ENCODE peak calls at places on chromosomes 3 and 15, in five cellular contexts. C is ovary, K is spleen, T is adrenal gland, V is IMR-90. Z is an unnamed sample.

GRCh38 chr3:122305818-122306621 is 19.0 kb upstream of the CSTA start:
- DNase-seq in C (no peak), K (no peak), T (peak), V (no peak), Z (no peak)

GRCh38 chr3:9949626-9950025 is 2.6 kb downstream of the PRRT3 start:
- DNase-seq in C (no peak), K (no peak), T (no peak), V (no peak), Z (no peak)

GRCh38 chr3:43910750-43911149 is 220.0 kb downstream of the ABHD5 start:
- DNase-seq in C (no peak), K (no peak), T (no peak), V (no peak), Z (no peak)

GRCh38 chr3:141456328-141456689 is 30.5 kb upstream of the RASA2 start:
- DNase-seq in C (peak), K (no peak), T (peak), V (peak), Z (no peak)

GRCh38 chr3:190217081-190217480 is 96.4 kb upstream of the P3H2 start:
- DNase-seq in C (no peak), K (no peak), T (no peak), V (peak), Z (no peak)

GRCh38 chr3:37787027-37787868 is 74.4 kb upstream of the CTDSPL start:
- DNase-seq in C (peak), K (no peak), T (peak), V (no peak), Z (no peak)

GRCh38 chr3:117526485-117527079 is 817.0 kb downstream of the TUSC7 start:
- DNase-seq in C (peak), K (no peak), T (peak), V (peak), Z (no peak)

GRCh38 chr15:45921376-45921775 is 286.5 kb downstream of the SQOR start:
- DNase-seq in C (no peak), K (no peak), T (no peak), V (no peak), Z (no peak)

GRCh38 chr3:120796944-120797343 is 54.4 kb downstream of the GTF2E1 start:
- DNase-seq in C (no peak), K (no peak), T (no peak), V (no peak), Z (no peak)

GRCh38 chr3:110381992-110382391 is 689.6 kb upstream of the NECTIN3 start:
- DNase-seq in C (no peak), K (no peak), T (no peak), V (no peak), Z (no peak)

GRCh38 chr3:94965867-94966471 is 903.1 kb downstream of the NSUN3 start:
- DNase-seq in C (no peak), K (no peak), T (no peak), V (no peak), Z (no peak)

GRCh38 chr15:43125095-43125661 is 8.2 kb upstream of the TMEM62 start:
- DNase-seq in C (no peak), K (no peak), T (no peak), V (no peak), Z (no peak)

GRCh38 chr15:43126358-43126757 is 7.0 kb upstream of the TMEM62 start:
- DNase-seq in C (no peak), K (no peak), T (no peak), V (no peak), Z (no peak)

GRCh38 chr15:43133429-43134156 is at the start of gene TMEM62:
- DNase-seq in C (peak), K (peak), T (peak), V (peak), Z (peak)

GRCh38 chr15:43132830-43133428 is 457 bp upstream of the TMEM62 start:
- DNase-seq in C (no peak), K (peak), T (peak), V (no peak), Z (no peak)

GRCh38 chr15:43127752-43128151 is 5.6 kb upstream of the TMEM62 start:
- DNase-seq in C (no peak), K (no peak), T (no peak), V (no peak), Z (no peak)
- H3K27ac ChIP-seq in C (no peak), K (no peak), T (no peak), V (no peak), Z (no peak)

DNA sequence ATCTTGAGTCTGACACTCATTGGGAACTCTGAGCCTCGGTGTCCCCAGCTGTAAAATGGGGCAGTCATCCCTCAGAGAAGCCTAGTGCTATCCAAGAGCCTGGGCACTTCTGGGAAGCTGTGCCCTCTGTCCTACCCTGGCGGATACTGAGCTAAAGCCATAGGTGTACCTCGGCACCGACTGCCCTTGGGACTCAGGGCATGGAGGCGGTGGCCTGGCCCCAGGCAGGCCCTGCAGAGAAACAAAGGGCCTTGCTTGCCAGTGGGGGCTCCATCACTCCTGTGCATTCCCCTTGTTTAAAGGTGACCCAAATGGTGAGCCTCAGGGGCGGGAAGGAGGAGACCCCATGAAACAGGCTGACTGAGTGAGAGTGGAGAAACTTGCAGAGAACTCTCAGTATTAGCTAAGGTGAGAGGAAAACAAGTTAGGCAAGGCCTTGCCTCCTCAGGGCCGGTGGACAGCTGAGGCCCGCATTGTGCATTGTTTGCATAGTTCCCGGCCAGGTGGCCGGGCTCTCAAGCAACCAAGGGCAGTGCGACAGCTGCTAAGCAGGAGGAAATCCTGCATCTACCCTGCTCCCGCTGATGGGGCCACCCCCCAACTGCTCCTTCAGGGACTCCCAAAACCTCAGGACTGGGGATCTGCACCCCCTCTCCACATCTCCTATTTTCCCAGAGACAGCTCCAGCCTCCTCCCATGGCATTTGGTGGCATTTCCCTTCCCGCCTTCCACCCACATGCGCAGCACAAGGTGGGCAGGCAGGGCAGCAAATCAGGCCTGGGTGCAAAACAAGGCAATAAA is 4.3 kb downstream of the PFKFB4 start:
- DNase-seq in C (no peak), K (peak), T (no peak), V (no peak), Z (no peak)
- TF ChIP-seq POLR2A in C (no peak), K (no peak), T (no peak), V (no peak), Z (no peak)

GRCh38 chr3:52299815-52300611 is 12.4 kb downstream of the GLYCTK start:
- DNase-seq in C (peak), K (no peak), T (peak), V (peak), Z (peak)
- H3K27ac ChIP-seq in C (peak), K (no peak), T (no peak), V (peak), Z (peak)

GRCh38 chr3:16286161-16286560 is 21.1 kb downstream of the OXNAD1 start:
- DNase-seq in C (no peak), K (no peak), T (no peak), V (no peak), Z (no peak)
- TF ChIP-seq POLR2A in C (no peak), K (no peak), T (no peak), V (no peak), Z (no peak)

GRCh38 chr15:88539441-88539840 is 7.0 kb downstream of the DET1 start:
- DNase-seq in C (no peak), K (no peak), T (peak), V (no peak), Z (no peak)
- H3K27ac ChIP-seq in C (no peak), K (no peak), T (no peak), V (no peak), Z (no peak)

Z was measured in uterus.